ENCODE peak calls at places on chromosomes 2 and 18, in five cellular contexts. X, O, M, K and U are unnamed samples.

GRCh38 chr18:77899972-77900754 is 650.5 kb downstream of the GALR1 start:
- DNase-seq in X (peak; percentile 2), O (peak; percentile 2), M (no peak), K (peak; percentile 35), U (no peak)

GRCh38 chr18:68472701-68473295 is 242.1 kb downstream of the TMX3 start:
- DNase-seq in X (peak; percentile 67), O (no peak), M (no peak), K (no peak), U (no peak)

GRCh38 chr2:96897491-96898134 is 27.7 kb upstream of the SEMA4C start:
- DNase-seq in X (no peak), O (peak; percentile 46), M (no peak), K (no peak), U (no peak)

GRCh38 chr18:25535495-25535894 is 183.5 kb upstream of the ZNF521 start:
- DNase-seq in X (no peak), O (no peak), M (no peak), K (no peak), U (no peak)

GRCh38 chr2:165835363-165835762 is 41.3 kb upstream of the GALNT3 start:
- DNase-seq in X (no peak), O (no peak), M (no peak), K (no peak), U (no peak)

GRCh38 chr2:30670453-30670852 is 136.8 kb downstream of the CAPN13 start:
- DNase-seq in X (no peak), O (no peak), M (no peak), K (no peak), U (no peak)

GRCh38 chr18:5519448-5520362 is 24.1 kb downstream of the EPB41L3 start:
- DNase-seq in X (peak; percentile 33), O (peak; percentile 37), M (no peak), K (no peak), U (no peak)

GRCh38 chr2:157901325-157901724 is 25.2 kb upstream of the ACVR1 start:
- DNase-seq in X (no peak), O (no peak), M (no peak), K (no peak), U (no peak)

GRCh38 chr18:78792094-78792493 is 187.5 kb upstream of the SALL3 start:
- DNase-seq in X (no peak), O (no peak), M (no peak), K (no peak), U (no peak)

GRCh38 chr2:148817210-148817708 is 57.8 kb upstream of the KIF5C start:
- DNase-seq in X (peak; percentile 2), O (no peak), M (no peak), K (no peak), U (no peak)

GRCh38 chr2:104413890-104414289 is 440.0 kb upstream of the POU3F3 start:
- DNase-seq in X (no peak), O (no peak), M (no peak), K (no peak), U (no peak)

GRCh38 chr18:60146220-60146960 is 226.2 kb downstream of the MC4R start:
- DNase-seq in X (no peak), O (peak; percentile 12), M (no peak), K (no peak), U (no peak)

GRCh38 chr18:51072586-51073303 is 42.7 kb downstream of the SMAD4 start:
- DNase-seq in X (no peak), O (no peak), M (no peak), K (no peak), U (no peak)

GRCh38 chr2:200180943-200181342 is 125.5 kb upstream of the SPATS2L start:
- DNase-seq in X (no peak), O (no peak), M (no peak), K (no peak), U (no peak)

GRCh38 chr2:23520256-23520655 is 135.3 kb downstream of the KLHL29 start:
- DNase-seq in X (no peak), O (no peak), M (no peak), K (no peak), U (no peak)

GRCh38 chr18:62716679-62717058 is 1.3 kb downstream of the PHLPP1 start:
- DNase-seq in X (peak; percentile 14), O (peak; percentile 11), M (peak; percentile 51), K (peak; percentile 45), U (no peak)

GRCh38 chr18:46289931-46290330 is 185.7 kb downstream of the HAUS1 start:
- DNase-seq in X (no peak), O (no peak), M (no peak), K (no peak), U (no peak)

GRCh38 chr18:55522011-55522410 is 66.0 kb downstream of the TCF4 start:
- DNase-seq in X (no peak), O (no peak), M (peak; percentile 41), K (no peak), U (no peak)

GRCh38 chr2:102615620-102616436 is 3.5 kb upstream of the SLC9A2 start:
- DNase-seq in X (peak; percentile 67), O (peak; percentile 24), M (peak; percentile 19), K (peak; percentile 74), U (peak; percentile 15)

GRCh38 chr2:95086017-95086416 is 35.6 kb downstream of the MRPS5 start:
- DNase-seq in X (no peak), O (no peak), M (no peak), K (no peak), U (no peak)

GRCh38 chr2:74915743-74916142 is 42.7 kb upstream of the POLE4 start:
- DNase-seq in X (no peak), O (peak; percentile 55), M (no peak), K (no peak), U (no peak)

GRCh38 chr2:81481994-81482368 is 1177.4 kb upstream of the LRRTM1 start:
- DNase-seq in X (peak; percentile 1), O (no peak), M (no peak), K (no peak), U (no peak)

GRCh38 chr2:168482952-168483831 is 27.1 kb downstream of the CERS6 start:
- DNase-seq in X (no peak), O (no peak), M (no peak), K (no peak), U (no peak)
- H3K4me3 ChIP-seq in X (no peak overlapping the region), O (no peak overlapping the region), M (no peak overlapping the region), K (no peak overlapping the region), U (no peak overlapping the region)

DNA sequence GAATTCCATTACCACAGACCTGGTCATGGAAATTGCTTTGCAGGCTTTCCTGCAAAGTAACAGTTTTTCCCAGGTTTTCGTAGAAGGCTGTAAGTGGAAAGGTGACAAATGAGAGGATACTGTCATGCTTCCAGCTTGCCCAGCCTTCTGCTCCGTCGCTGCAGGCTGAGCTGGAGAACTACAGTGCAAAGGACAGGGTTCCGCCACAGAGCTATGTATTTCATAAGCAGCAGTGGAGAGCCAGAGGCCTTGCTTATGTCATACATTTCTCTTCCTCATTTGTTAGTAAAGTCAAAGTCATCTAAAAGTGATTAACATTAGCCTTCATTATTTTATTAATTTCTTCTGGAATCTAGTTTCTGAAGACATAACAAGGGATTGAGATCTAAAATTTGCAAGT is 72.9 kb upstream of the RBM44 start:
- DNase-seq in X (peak; percentile 39), O (no peak), M (peak; percentile 13), K (no peak), U (no peak)
- TF ChIP-seq CTCF in X (no peak), O (no peak), M (no peak), K (no peak), U (no peak)

GRCh38 chr2:112000399-112001135 is 54.5 kb upstream of the TMEM87B start:
- DNase-seq in X (no peak), O (no peak), M (no peak), K (no peak), U (no peak)
- H3K4me3 ChIP-seq in X (no peak overlapping the region), O (no peak overlapping the region), M (no peak overlapping the region), K (no peak overlapping the region), U (no peak overlapping the region)

GRCh38 chr2:66095820-66096219 is 339.1 kb upstream of the MEIS1 start:
- DNase-seq in X (no peak), O (no peak), M (no peak), K (no peak), U (no peak)
- TF ChIP-seq CTCF in X (no peak), O (no peak), M (no peak), K (no peak), U (no peak)

GRCh38 chr2:8243748-8244147 is 438.1 kb upstream of the ID2 start:
- DNase-seq in X (no peak), O (no peak), M (no peak), K (no peak), U (no peak)
- H3K4me3 ChIP-seq in X (no peak overlapping the region), O (no peak overlapping the region), M (no peak overlapping the region), K (no peak overlapping the region), U (no peak overlapping the region)